ENCODE peak calls at places on chromosome 18, in five cellular contexts. Y is dermis blood vessel endothelial cell, Z is adipocyte, S is T-helper 9 cell, D is KBM-7. W is an unnamed sample.

GRCh38 chr18:2963048-2963447 is 49.9 kb downstream of the LPIN2 start:
- DNase-seq in Z (no peak), Y (no peak), D (no peak), S (peak), W (no peak)

GRCh38 chr18:76621184-76621583 is 126.1 kb upstream of the ZNF516 start:
- DNase-seq in Z (no peak), D (no peak), Y (no peak), S (no peak), W (no peak)

GRCh38 chr18:37565985-37566478 is 434 bp upstream of the CELF4 start:
- DNase-seq in Y (peak), Z (peak), D (no peak), S (no peak), W (no peak)

GRCh38 chr18:3062798-3063563 is 50.0 kb upstream of the LPIN2 start:
- DNase-seq in S (peak), Z (peak), Y (peak), D (peak), W (no peak)

GRCh38 chr18:49884465-49884864 is 71.1 kb upstream of the ACAA2 start:
- DNase-seq in S (no peak), Y (no peak), D (no peak), Z (no peak), W (no peak)

GRCh38 chr18:79799619-79800352 is 2.0 kb downstream of the KCNG2 start:
- DNase-seq in D (no peak), Y (no peak), Z (no peak), S (no peak), W (no peak)

GRCh38 chr18:3453540-3454364 is 3.8 kb downstream of the TGIF1 start:
- DNase-seq in Y (peak), S (no peak), Z (peak), D (peak), W (peak)

GRCh38 chr18:22469061-22469689 is 51.5 kb upstream of the CTAGE1 start:
- DNase-seq in D (no peak), Z (peak), Y (no peak), S (no peak), W (no peak)

GRCh38 chr18:10953672-10954071 is 195.7 kb downstream of the PIEZO2 start:
- DNase-seq in Y (no peak), Z (no peak), S (no peak), D (no peak), W (no peak)

GRCh38 chr18:48796491-48797205 is 154.1 kb downstream of the SMAD7 start:
- DNase-seq in Z (no peak), Y (no peak), S (no peak), D (no peak), W (no peak)

GRCh38 chr18:49691177-49691608 is 122.1 kb downstream of the ACAA2 start:
- DNase-seq in D (no peak), Z (peak), S (no peak), Y (peak), W (no peak)

GRCh38 chr18:50128506-50129271 is 66.3 kb downstream of the MYO5B start:
- DNase-seq in D (no peak), S (no peak), Z (no peak), Y (no peak), W (no peak)

W was measured in pulmonary artery endothelial cell.